ENCODE peak calls at places on chromosome 2, in ten cellular contexts. R is body of pancreas, H is Peyer's patch, Y is adrenal gland, X is HCT116, L is ovary, A is upper lobe of left lung, N is testis, Z is HepG2, O is prostate gland. K is an unnamed sample. For H3K27me3, the result is how much of the 10 kb centered on the place peaks cover.

GRCh38 chr2:197208029-197208428 is 102.6 kb downstream of the ANKRD44 start:
- DNase-seq in H (no peak), A (no peak), N (no peak), O (no peak), L (no peak), Y (no peak), R (no peak), X (no peak), Z (no peak), K (no peak)

GRCh38 chr2:188068093-188068492 is 223.6 kb upstream of the GULP1 start:
- DNase-seq in Z (no peak), Y (no peak), N (no peak), X (no peak), H (no peak), L (no peak), R (no peak), A (no peak), O (no peak), K (no peak)

GRCh38 chr2:240479561-240479960 is 44.1 kb downstream of the GPC1 start:
- DNase-seq in A (no peak), X (no peak), Z (no peak), H (no peak), O (no peak), N (no peak), Y (no peak), L (no peak), R (no peak), K (no peak)

GRCh38 chr2:207352978-207353377 is 176.8 kb upstream of the CREB1 start:
- DNase-seq in O (no peak), H (no peak), Z (no peak), X (no peak), L (no peak), A (no peak), N (no peak), R (no peak), Y (peak), K (no peak)

GRCh38 chr2:120738786-120739771 is 3.4 kb downstream of the GLI2 start:
- DNase-seq in N (peak), X (no peak), L (no peak), H (peak), R (no peak), Z (no peak), A (no peak), O (no peak), Y (no peak), K (no peak)

GRCh38 chr2:68412127-68412819 is 47.2 kb downstream of the PLEK start:
- DNase-seq in Z (no peak), L (no peak), A (no peak), X (no peak), R (no peak), H (no peak), Y (no peak), N (no peak), O (no peak), K (no peak)

GRCh38 chr2:121664086-121664485 is 14.8 kb upstream of the CLASP1 start:
- DNase-seq in Z (no peak), X (no peak), L (no peak), A (no peak), N (no peak), R (no peak), Y (no peak), H (no peak), O (no peak), K (no peak)

GRCh38 chr2:36461039-36461681 is 105.6 kb downstream of the CRIM1 start:
- DNase-seq in N (no peak), O (no peak), Y (no peak), H (no peak), X (peak), R (no peak), L (no peak), Z (peak), A (no peak), K (no peak)

GRCh38 chr2:82993631-82994030 is 1465.4 kb downstream of the SUCLG1 start:
- DNase-seq in H (no peak), O (no peak), Z (no peak), R (no peak), L (no peak), X (peak), Y (no peak), A (no peak), N (no peak), K (no peak)

GRCh38 chr2:137252934-137253333 is 487.6 kb downstream of the THSD7B start:
- DNase-seq in L (no peak), Y (no peak), Z (no peak), R (no peak), O (no peak), X (no peak), N (no peak), A (no peak), H (no peak), K (no peak)

GRCh38 chr2:69969991-69970390 is 8.6 kb upstream of the ASPRV1 start:
- DNase-seq in R (no peak), X (no peak), H (no peak), Y (no peak), L (no peak), Z (no peak), A (no peak), O (no peak), N (no peak), K (no peak)

GRCh38 chr2:152222975-152223638 is 47.5 kb upstream of the STAM2 start:
- DNase-seq in R (peak), Z (peak), X (no peak), O (peak), N (peak), H (peak), Y (peak), A (no peak), L (peak), K (no peak)

GRCh38 chr2:199303814-199304213 is 153.9 kb downstream of the SATB2 start:
- DNase-seq in L (no peak), R (no peak), X (no peak), H (no peak), O (no peak), N (no peak), Z (no peak), Y (no peak), A (no peak), K (no peak)

GRCh38 chr2:36507408-36507812 is 90.6 kb downstream of the FEZ2 start:
- DNase-seq in Z (peak), A (no peak), L (peak), O (peak), H (peak), Y (peak), X (peak), N (peak), R (peak), K (no peak)

GRCh38 chr2:211534655-211535054 is 978.3 kb downstream of the CPS1 start:
- DNase-seq in X (no peak), O (no peak), H (no peak), Z (no peak), A (no peak), R (no peak), L (no peak), N (no peak), Y (no peak), K (no peak)

GRCh38 chr2:83115606-83116005 is 1343.5 kb downstream of the SUCLG1 start:
- DNase-seq in Z (peak), Y (no peak), H (no peak), N (no peak), O (no peak), X (no peak), A (no peak), L (no peak), R (no peak), K (no peak)

GRCh38 chr2:141641462-141641861 is 489.4 kb downstream of the LRP1B start:
- DNase-seq in X (no peak), Y (no peak), R (no peak), O (no peak), Z (no peak), H (no peak), A (no peak), L (no peak), N (no peak), K (no peak)

GRCh38 chr2:127695491-127696472 is 5.5 kb upstream of the SFT2D3 start:
- DNase-seq in Z (no peak), N (peak), Y (peak), A (peak), R (peak), X (peak), L (no peak), H (peak), O (peak), K (no peak)

GRCh38 chr2:184555352-184555751 is 43.0 kb upstream of the ZNF804A start:
- DNase-seq in A (no peak), L (no peak), R (no peak), Y (no peak), X (no peak), Z (no peak), H (no peak), O (no peak), N (no peak), K (no peak)

GRCh38 chr2:228065686-228066085 is 115.8 kb downstream of the SPHKAP start:
- DNase-seq in Z (no peak), X (no peak), H (no peak), L (no peak), Y (no peak), N (no peak), A (no peak), R (no peak), O (no peak), K (no peak)

GRCh38 chr2:22281033-22281432 is 1103.9 kb upstream of the KLHL29 start:
- DNase-seq in N (no peak), O (no peak), Y (peak), Z (no peak), A (no peak), R (no peak), H (no peak), X (no peak), L (no peak), K (no peak)

GRCh38 chr2:1595274-1595673 is 149.0 kb downstream of the PXDN start:
- DNase-seq in X (no peak), R (no peak), H (no peak), Y (no peak), N (no peak), Z (no peak), A (no peak), L (no peak), O (no peak), K (no peak)
- H3K27me3 ChIP-seq in X (under half), R (under half), H (under half), Y (under half), N (under half), Z (under half), A (under half), L (under half), O (under half), K (under half)

DNA sequence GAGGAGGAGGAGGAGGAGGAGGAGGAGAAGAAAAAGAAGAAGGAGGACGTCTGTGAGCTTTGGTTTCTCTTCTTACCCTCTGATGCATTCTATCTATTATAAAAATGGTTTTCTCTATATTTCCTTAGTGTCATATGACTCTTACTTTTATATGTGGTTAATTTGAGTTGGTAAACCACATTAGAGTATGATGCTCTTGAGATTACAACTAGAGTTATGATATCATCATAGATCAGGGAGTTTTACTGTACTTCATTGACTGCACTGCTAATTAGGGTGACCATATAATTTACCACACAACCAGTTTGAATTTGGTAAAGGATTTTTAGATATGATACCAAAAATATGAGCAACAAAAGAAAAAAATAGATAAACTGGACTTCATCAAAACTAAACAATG is 166.4 kb downstream of the ZNF385B start:
- DNase-seq in Y (no peak), O (no peak), L (no peak), Z (no peak), A (no peak), R (no peak), H (no peak), X (no peak), N (no peak), K (no peak)
- TF ChIP-seq POLR2A in Y (no peak), O (no peak), L (no peak), Z (no peak), A (no peak), R (no peak), H (no peak), X (no peak), N (no peak), K (no peak)

GRCh38 chr2:86790134-86790827 is 432 bp downstream of the CD8A start:
- DNase-seq in X (no peak), L (no peak), Y (no peak), Z (no peak), R (peak), O (no peak), A (peak), N (no peak), H (no peak), K (no peak)

GRCh38 chr2:86791574-86791973 is 861 bp upstream of the CD8A start:
- DNase-seq in Z (no peak), Y (no peak), L (no peak), H (no peak), A (no peak), X (no peak), N (no peak), O (no peak), R (no peak), K (no peak)

GRCh38 chr2:86788881-86789686 is 1.6 kb downstream of the CD8A start:
- DNase-seq in Y (peak), L (no peak), N (peak), O (no peak), A (peak), Z (no peak), X (no peak), R (no peak), H (no peak), K (no peak)

GRCh38 chr2:86789687-86790133 is 1.0 kb downstream of the CD8A start:
- DNase-seq in L (no peak), H (no peak), R (no peak), Y (no peak), O (no peak), N (no peak), A (peak), X (no peak), Z (no peak), K (no peak)

DNA sequence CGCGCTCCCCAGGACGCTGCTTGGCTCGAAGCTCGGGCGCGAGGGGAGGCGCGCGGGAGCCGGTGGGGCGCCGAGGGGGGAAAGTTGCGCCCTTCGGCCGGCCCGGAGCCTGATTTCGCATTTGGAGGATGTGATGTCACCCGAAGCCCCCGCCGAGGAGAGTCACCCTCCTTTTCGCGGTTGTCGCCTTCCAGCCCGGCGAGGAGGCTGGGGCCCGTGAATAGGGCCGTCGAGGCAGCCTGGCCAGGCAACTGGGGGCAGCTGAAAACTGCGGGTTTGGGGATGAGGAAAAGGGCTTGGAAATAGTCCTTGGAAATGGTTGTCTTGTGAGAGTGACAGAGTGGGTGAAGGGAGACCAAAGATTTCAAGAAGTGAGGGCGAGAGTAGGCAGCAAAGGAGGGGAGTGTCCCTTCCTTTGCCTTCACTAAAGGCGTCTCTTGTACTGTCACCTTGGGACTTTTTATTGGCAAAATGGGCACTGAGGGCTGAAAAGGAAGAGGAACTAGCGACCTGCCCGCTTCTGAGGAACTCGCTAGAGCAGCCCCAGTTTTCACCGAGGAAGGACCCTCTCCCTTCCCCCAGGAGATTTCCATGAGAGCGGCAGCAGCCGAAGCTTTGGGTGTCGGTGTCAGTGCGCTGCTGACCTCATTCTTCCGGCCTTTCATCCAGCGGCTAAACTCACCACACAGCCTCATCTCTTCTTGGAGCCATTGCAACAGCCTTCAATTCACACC is at the start of gene CD8A:
- DNase-seq in O (no peak), L (no peak), Y (no peak), Z (no peak), A (peak), R (no peak), X (no peak), H (no peak), N (no peak), K (no peak)
- H3K27me3 ChIP-seq in O (under half), L (under half), Y (under half), Z (half or more), A (under half), R (under half), X (under half), H (under half), N (under half), K (half or more)

GRCh38 chr2:27771548-27772335 is at the start of gene MRPL33:
- DNase-seq in R (peak), H (peak), Z (peak), O (peak), N (peak), X (peak), L (peak), Y (peak), A (peak), K (peak)
- TF ChIP-seq POLR2A in R (peak), H (peak), Z (peak), O (peak), N (no peak), X (peak), L (peak), Y (peak), A (no peak), K (peak)

DNA sequence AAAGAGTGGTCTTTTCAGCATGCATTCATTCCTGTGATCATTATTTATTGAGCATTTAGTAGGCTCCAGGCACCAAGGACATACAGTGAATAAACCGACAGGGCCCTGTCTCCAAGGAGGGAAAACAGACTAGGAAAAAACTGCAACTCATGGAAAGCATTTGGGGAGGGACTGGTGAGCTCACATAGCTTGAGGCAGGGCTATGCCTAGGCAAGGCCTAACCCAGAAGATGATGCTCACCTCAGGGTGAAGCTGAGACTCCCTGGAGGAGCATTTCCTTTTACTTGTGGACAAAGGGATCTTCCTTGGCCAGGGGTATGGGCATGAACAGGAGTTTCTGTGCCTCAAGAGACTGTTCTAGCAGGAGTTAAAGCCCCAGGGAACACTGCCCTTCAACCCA is 3.9 kb downstream of the CXCR1 start:
- DNase-seq in O (no peak), L (no peak), Y (no peak), R (no peak), N (no peak), Z (no peak), X (no peak), A (no peak), H (no peak), K (no peak)
- H3K27me3 ChIP-seq in O (under half), L (under half), Y (under half), R (under half), N (under half), Z (half or more), X (under half), A (under half), H (under half), K (under half)

GRCh38 chr2:46430413-46430812 is 49.0 kb upstream of the TMEM247 start:
- DNase-seq in Y (no peak), Z (no peak), R (no peak), O (no peak), L (no peak), H (no peak), N (no peak), X (no peak), A (no peak), K (no peak)

GRCh38 chr2:46431481-46432235 is 47.7 kb upstream of the TMEM247 start:
- DNase-seq in N (no peak), O (no peak), H (no peak), Y (no peak), A (no peak), R (no peak), L (no peak), X (no peak), Z (no peak), K (no peak)

GRCh38 chr2:46430992-46431391 is 48.4 kb upstream of the TMEM247 start:
- DNase-seq in O (no peak), L (no peak), N (no peak), Z (no peak), A (no peak), R (no peak), X (no peak), Y (no peak), H (no peak), K (no peak)

GRCh38 chr2:46424937-46425336 is 54.4 kb upstream of the TMEM247 start:
- DNase-seq in R (no peak), N (no peak), Y (no peak), X (no peak), Z (no peak), H (no peak), A (no peak), L (no peak), O (no peak), K (no peak)

DNA sequence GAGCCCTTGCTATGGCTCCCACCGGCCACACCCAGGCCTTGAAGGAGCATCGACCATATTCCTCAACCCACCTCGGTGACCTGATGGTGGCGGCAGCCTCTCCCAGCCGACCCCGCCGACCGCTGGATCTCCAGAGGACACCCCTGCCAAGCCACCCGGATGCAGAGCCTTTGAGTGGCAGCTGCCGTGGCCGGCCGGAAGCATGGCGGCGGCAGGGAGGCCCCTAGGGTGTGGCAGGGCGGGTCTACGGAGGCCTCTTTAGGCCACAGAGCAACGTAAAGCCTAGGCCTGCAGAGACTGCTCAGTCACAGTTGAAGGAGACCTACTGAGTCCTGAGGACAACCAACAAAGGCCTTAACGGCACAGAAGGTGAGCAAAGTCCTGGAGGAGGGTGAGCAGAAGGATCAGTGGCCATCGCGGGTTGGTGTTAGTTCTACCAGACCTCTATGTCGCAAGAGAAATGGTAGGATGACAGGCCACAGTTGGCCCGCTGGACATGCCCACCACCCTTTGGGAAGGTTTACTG is 50.4 kb upstream of the TMEM247 start:
- DNase-seq in L (no peak), R (no peak), X (no peak), O (no peak), H (no peak), Z (no peak), A (peak), N (peak), Y (no peak), K (no peak)
- TF ChIP-seq POLR2A in L (no peak), R (no peak), X (no peak), O (no peak), H (no peak), Z (no peak), A (no peak), N (no peak), Y (no peak), K (no peak)

GRCh38 chr2:172090947-172091625 is 5.8 kb downstream of the DLX1 start:
- DNase-seq in R (no peak), Z (no peak), A (no peak), H (no peak), O (no peak), L (no peak), N (no peak), X (no peak), Y (no peak), K (no peak)
- H3K27me3 ChIP-seq in R (half or more), Z (half or more), A (under half), H (under half), O (half or more), L (under half), N (under half), X (under half), Y (half or more), K (half or more)